ENCODE peak calls at places on chromosomes 13 and 19, in nine cellular contexts. X is hepatocyte, H is activated B cell treated with CpG ODN at 0.5 μM for 24 hours, O is bronchial epithelial cell, J is tibial artery, C is colonic mucosa, G is AG09309, Z is progenitor cell of endocrine pancreas, I is left ventricle myocardium inferior. L is an unnamed sample.

GRCh38 chr13:19089315-19089714 is 92.3 kb downstream of the TUBA3C start:
- DNase-seq in H (no peak), G (no peak), Z (no peak), I (no peak), O (no peak), C (no peak), X (no peak), J (no peak), L (no peak)

GRCh38 chr13:84574851-84575250 is 692.6 kb upstream of the SLITRK1 start:
- DNase-seq in J (no peak), X (peak), C (no peak), G (peak), H (no peak), I (no peak), Z (no peak), O (peak), L (no peak)

GRCh38 chr19:20315543-20315942 is 148.5 kb downstream of the ZNF486 start:
- DNase-seq in I (no peak), C (no peak), O (no peak), X (no peak), H (no peak), J (no peak), G (no peak), Z (no peak), L (no peak)

GRCh38 chr19:16026131-16026530 is 50.2 kb upstream of the TPM4 start:
- DNase-seq in J (no peak), I (no peak), O (no peak), H (no peak), X (no peak), G (no peak), C (no peak), Z (no peak), L (no peak)

GRCh38 chr19:33329727-33330126 is 27.4 kb upstream of the CEBPA start:
- DNase-seq in O (no peak), X (no peak), C (no peak), Z (no peak), J (no peak), H (no peak), G (no peak), I (no peak), L (no peak)

GRCh38 chr13:51523082-51523518 is 61.2 kb upstream of the WDFY2 start:
- DNase-seq in H (no peak), C (no peak), I (no peak), J (no peak), X (no peak), G (no peak), O (peak), Z (no peak), L (no peak)

GRCh38 chr13:73387318-73387717 is 328.5 kb downstream of the KLF5 start:
- DNase-seq in G (no peak), J (no peak), C (no peak), I (no peak), X (no peak), O (no peak), Z (no peak), H (no peak), L (no peak)

GRCh38 chr13:30551194-30551593 is 66.5 kb upstream of the USPL1 start:
- DNase-seq in X (peak), Z (no peak), I (no peak), C (no peak), G (peak), J (no peak), H (no peak), O (peak), L (no peak)

GRCh38 chr13:75550159-75550567 is 572 bp downstream of the UCHL3 start:
- DNase-seq in Z (no peak), X (peak), I (no peak), O (peak), J (no peak), G (no peak), H (no peak), C (peak), L (no peak)

GRCh38 chr13:34413538-34414210 is 528.4 kb upstream of the NBEA start:
- DNase-seq in J (no peak), H (no peak), O (peak), G (no peak), C (no peak), X (no peak), I (no peak), Z (no peak), L (no peak)

GRCh38 chr19:31314849-31315620 is 34.2 kb downstream of the TSHZ3 start:
- DNase-seq in O (no peak), J (no peak), X (no peak), Z (no peak), G (no peak), I (no peak), C (no peak), H (no peak), L (no peak)

GRCh38 chr19:42255766-42256750 is 1.1 kb upstream of the ERF start:
- DNase-seq in X (peak), J (peak), H (no peak), I (peak), Z (no peak), O (no peak), G (no peak), C (peak), L (no peak)

GRCh38 chr13:27541386-27541785 is 78.9 kb downstream of the LNX2 start:
- DNase-seq in Z (no peak), I (no peak), X (no peak), C (no peak), G (peak), H (no peak), J (no peak), O (no peak), L (no peak)

GRCh38 chr13:20160346-20161274 is at the start of gene GJA3:
- DNase-seq in Z (no peak), I (peak), X (peak), O (peak), C (no peak), G (no peak), J (no peak), H (peak), L (no peak)

GRCh38 chr19:33796164-33797100 is at the start of gene KCTD15:
- DNase-seq in H (peak), O (no peak), G (no peak), X (peak), J (no peak), I (peak), Z (peak), C (peak), L (no peak)

GRCh38 chr13:34847751-34848150 is 94.3 kb upstream of the NBEA start:
- DNase-seq in X (no peak), Z (no peak), O (peak), J (no peak), C (no peak), I (no peak), H (no peak), G (no peak), L (no peak)

GRCh38 chr19:16261584-16262370 is 62.8 kb upstream of the KLF2 start:
- DNase-seq in O (no peak), Z (no peak), G (no peak), C (no peak), J (no peak), I (no peak), X (no peak), H (no peak), L (no peak)

GRCh38 chr19:23802290-23802689 is 43.6 kb upstream of the ZNF681 start:
- DNase-seq in J (no peak), O (no peak), C (no peak), H (no peak), Z (no peak), G (no peak), I (no peak), X (peak), L (no peak)

GRCh38 chr19:4369109-4369887 is 25.9 kb downstream of the MPND start:
- DNase-seq in G (no peak), J (peak), Z (no peak), O (peak), H (peak), C (peak), I (peak), X (no peak), L (no peak)

GRCh38 chr19:10421981-10422461 is 1.7 kb downstream of the PDE4A start:
- DNase-seq in I (no peak), O (no peak), C (no peak), G (no peak), Z (no peak), H (no peak), J (no peak), X (peak), L (no peak)

GRCh38 chr13:35514166-35514565 is 37.7 kb upstream of the MAB21L1 start:
- DNase-seq in C (no peak), J (no peak), G (no peak), Z (no peak), O (no peak), X (no peak), I (no peak), H (no peak), L (no peak)

GRCh38 chr13:111868716-111869115 is 198.2 kb upstream of the SOX1 start:
- DNase-seq in G (no peak), H (no peak), C (no peak), X (no peak), J (peak), O (no peak), I (no peak), Z (no peak), L (no peak)

GRCh38 chr13:41767801-41768200 is 193.1 kb downstream of the VWA8 start:
- DNase-seq in X (no peak), J (no peak), I (no peak), G (no peak), Z (no peak), C (no peak), H (no peak), O (no peak), L (no peak)

GRCh38 chr13:104253063-104253680 is 1187.0 kb upstream of the SLC10A2 start:
- DNase-seq in C (no peak), J (no peak), I (no peak), G (no peak), X (no peak), Z (no peak), H (no peak), O (no peak), L (no peak)

GRCh38 chr13:44331912-44332840 is 41.4 kb upstream of the SERP2 start:
- DNase-seq in G (no peak), X (peak), I (peak), C (no peak), O (no peak), Z (no peak), J (peak), H (no peak), L (no peak)

GRCh38 chr13:39685652-39686051 is 30.2 kb downstream of the COG6 start:
- DNase-seq in H (no peak), J (no peak), O (no peak), C (no peak), Z (no peak), G (no peak), I (no peak), X (no peak), L (no peak)

GRCh38 chr13:109529964-109530363 is 256.4 kb downstream of the IRS2 start:
- DNase-seq in C (no peak), H (no peak), O (no peak), Z (no peak), I (no peak), X (no peak), J (no peak), G (no peak), L (no peak)

GRCh38 chr13:24038405-24038804 is 122.1 kb upstream of the SPATA13 start:
- DNase-seq in O (no peak), Z (no peak), I (no peak), C (no peak), J (no peak), H (no peak), X (no peak), G (no peak), L (no peak)

GRCh38 chr13:79548886-79549285 is 67.9 kb downstream of the NDFIP2 start:
- DNase-seq in G (no peak), I (no peak), H (no peak), O (peak), X (no peak), Z (no peak), J (no peak), C (no peak), L (no peak)
- TF ChIP-seq CTCF in G (peak), I (peak), H (no peak), O (peak), X (peak), Z (peak), J (no peak), C (no peak), L (peak)

GRCh38 chr19:2014081-2014693 is 1.3 kb downstream of the BTBD2 start:
- DNase-seq in H (no peak), X (no peak), Z (no peak), O (no peak), I (no peak), J (no peak), G (no peak), C (no peak), L (no peak)

GRCh38 chr19:2013683-2013961 is 1.9 kb downstream of the BTBD2 start:
- DNase-seq in G (no peak), C (no peak), X (no peak), I (no peak), J (no peak), Z (no peak), H (no peak), O (no peak), L (no peak)

GRCh38 chr19:2014731-2015610 is 543 bp downstream of the BTBD2 start:
- DNase-seq in J (peak), O (no peak), H (peak), G (no peak), Z (no peak), I (no peak), X (peak), C (no peak), L (no peak)

GRCh38 chr19:2016041-2016807 is 710 bp upstream of the BTBD2 start:
- DNase-seq in G (peak), C (peak), H (no peak), X (peak), J (peak), Z (no peak), O (peak), I (peak), L (peak)

GRCh38 chr19:2015611-2015950 is at the start of gene BTBD2:
- DNase-seq in C (peak), Z (no peak), X (peak), G (peak), H (no peak), O (peak), I (no peak), J (peak), L (peak)
- TF ChIP-seq CTCF in C (no peak), Z (no peak), X (no peak), G (no peak), H (no peak), O (no peak), I (no peak), J (no peak), L (no peak)

DNA sequence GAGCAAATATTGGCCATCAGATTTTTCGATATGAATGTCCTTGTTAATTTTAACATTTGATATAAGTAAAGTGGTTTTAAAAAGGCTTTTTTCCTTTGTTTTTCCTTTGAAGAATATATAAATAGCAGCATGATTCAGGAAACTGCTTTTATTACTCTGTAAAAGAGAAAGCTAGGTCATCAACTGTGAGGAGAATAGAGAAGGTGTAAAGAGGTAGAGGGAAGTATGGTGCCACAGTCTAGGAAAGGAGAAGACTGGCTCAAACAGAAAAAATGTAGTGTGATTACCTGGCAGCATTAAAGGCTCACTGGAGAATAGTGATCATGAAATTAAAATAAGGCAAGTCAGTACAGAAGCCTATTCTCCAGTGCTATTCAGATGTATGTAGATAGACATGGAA is 1115.8 kb upstream of the PCDH9 start:
- DNase-seq in O (no peak), I (no peak), C (no peak), X (no peak), H (no peak), J (no peak), G (no peak), Z (no peak), L (no peak)
- TF ChIP-seq CTCF in O (no peak), I (no peak), C (no peak), X (no peak), H (no peak), J (no peak), G (no peak), Z (no peak), L (no peak)

GRCh38 chr13:99158846-99159245 is 41.8 kb upstream of the UBAC2 start:
- DNase-seq in O (no peak), H (no peak), Z (no peak), G (no peak), C (no peak), X (no peak), J (no peak), I (no peak), L (no peak)
- TF ChIP-seq CTCF in O (no peak), H (no peak), Z (no peak), G (no peak), C (no peak), X (no peak), J (no peak), I (no peak), L (no peak)

GRCh38 chr19:55500368-55500952 is 12.2 kb downstream of the SSC5D start:
- DNase-seq in C (no peak), J (no peak), I (no peak), G (no peak), Z (no peak), X (no peak), H (no peak), O (no peak), L (no peak)

GRCh38 chr19:55504981-55505380 is 16.7 kb downstream of the SSC5D start:
- DNase-seq in H (no peak), C (no peak), J (no peak), O (no peak), X (no peak), I (no peak), G (no peak), Z (no peak), L (no peak)

GRCh38 chr19:55502197-55502952 is 14.1 kb downstream of the SSC5D start:
- DNase-seq in I (no peak), Z (no peak), J (no peak), H (no peak), C (no peak), O (no peak), X (no peak), G (no peak), L (no peak)

GRCh38 chr19:55503447-55504251 is 15.4 kb downstream of the SSC5D start:
- DNase-seq in J (peak), H (peak), Z (peak), I (peak), G (no peak), C (peak), O (peak), X (peak), L (no peak)

DNA sequence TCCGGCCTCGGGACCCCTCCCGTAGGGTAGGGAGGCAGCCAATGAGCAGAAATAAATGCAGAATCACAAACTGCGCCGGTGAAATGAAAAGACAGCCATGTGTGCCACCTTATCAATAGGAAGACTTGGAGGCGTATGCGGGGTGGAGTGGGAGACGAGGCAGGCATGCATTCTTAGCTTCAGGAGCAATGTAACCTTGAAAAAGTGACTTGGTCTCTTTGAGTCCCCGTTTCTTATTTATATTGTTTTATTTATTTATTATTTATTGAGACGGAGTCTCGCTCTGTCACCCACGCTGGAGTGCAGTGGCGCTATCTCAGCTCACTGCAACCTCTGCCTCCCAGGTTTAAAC is 16.0 kb downstream of the SSC5D start:
- DNase-seq in Z (no peak), X (no peak), J (no peak), H (no peak), C (no peak), O (no peak), I (no peak), G (no peak), L (no peak)
- TF ChIP-seq CTCF in Z (no peak), X (no peak), J (no peak), H (no peak), C (no peak), O (no peak), I (peak), G (no peak), L (no peak)

GRCh38 chr19:50007947-50008346 is 17.2 kb downstream of the VRK3 start:
- DNase-seq in Z (no peak), X (no peak), C (no peak), I (no peak), J (no peak), O (no peak), H (no peak), G (no peak), L (no peak)

GRCh38 chr19:50007170-50007569 is 18.0 kb downstream of the VRK3 start:
- DNase-seq in I (no peak), C (no peak), O (no peak), Z (no peak), J (no peak), G (no peak), X (no peak), H (no peak), L (no peak)

GRCh38 chr19:50005428-50005827 is 19.7 kb downstream of the VRK3 start:
- DNase-seq in G (no peak), X (no peak), C (no peak), O (no peak), J (no peak), Z (no peak), H (no peak), I (no peak), L (no peak)

GRCh38 chr19:50003810-50004419 is 21.3 kb downstream of the VRK3 start:
- DNase-seq in J (peak), X (peak), O (peak), G (peak), C (no peak), H (no peak), I (no peak), Z (no peak), L (peak)

DNA sequence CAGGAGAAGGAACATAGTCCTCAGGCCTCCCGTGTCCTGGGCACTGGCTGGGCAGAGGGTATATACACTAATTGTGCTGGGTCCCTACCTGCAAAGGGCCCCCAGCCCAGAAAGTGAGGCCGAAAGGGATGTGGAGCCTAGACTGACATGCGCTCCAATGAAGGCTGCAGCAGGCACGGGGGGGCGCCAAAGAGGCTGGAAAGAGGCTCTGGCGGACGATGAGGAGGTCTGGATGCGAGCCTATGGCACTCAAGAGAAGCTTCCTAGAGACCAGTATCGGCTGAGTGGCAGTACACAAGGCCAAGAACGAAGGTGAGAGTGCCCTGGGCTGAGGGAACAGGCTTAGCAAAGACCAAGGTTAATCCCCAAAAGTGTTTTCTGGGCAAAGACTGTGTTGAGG is 16.6 kb downstream of the VRK3 start:
- DNase-seq in C (no peak), I (peak), X (no peak), G (no peak), H (no peak), J (no peak), Z (no peak), O (no peak), L (no peak)
- TF ChIP-seq CTCF in C (no peak), I (peak), X (no peak), G (no peak), H (no peak), J (no peak), Z (peak), O (peak), L (no peak)

GRCh38 chr19:12155324-12155723 is 1.2 kb downstream of the ZNF625 start:
- DNase-seq in Z (no peak), H (no peak), J (no peak), X (no peak), O (no peak), G (no peak), C (no peak), I (no peak), L (no peak)
- TF ChIP-seq CTCF in Z (no peak), H (no peak), J (no peak), X (no peak), O (no peak), G (no peak), C (no peak), I (no peak), L (no peak)

GRCh38 chr13:22926176-22927007 is 254.4 kb upstream of the SGCG start:
- DNase-seq in I (peak), J (no peak), X (peak), Z (no peak), O (peak), C (peak), G (no peak), H (no peak), L (peak)
- TF ChIP-seq CTCF in I (no peak), J (no peak), X (no peak), Z (no peak), O (no peak), C (no peak), G (no peak), H (no peak), L (no peak)

L was measured in AG09319.